ENCODE peak calls at places on chromosome 9, in ten cellular contexts. I, C, P, G, M, O, D, F, N and A are unnamed samples.

GRCh38 chr9:20598367-20598766 is 23.9 kb downstream of the MLLT3 start:
- DNase-seq in I (no peak), C (no peak), P (no peak), G (no peak), M (no peak), O (no peak), D (no peak), F (no peak), N (no peak), A (no peak)

GRCh38 chr9:138010274-138010800 is 132.8 kb downstream of the CACNA1B start:
- DNase-seq in I (no peak), C (no peak), P (no peak), G (no peak), M (no peak), O (no peak), D (no peak), F (no peak), N (no peak), A (no peak)

GRCh38 chr9:72271617-72272478 is 93.2 kb downstream of the ZFAND5 start:
- DNase-seq in I (no peak), C (peak), P (peak), G (peak), M (no peak), O (peak), D (peak), F (peak), N (peak), A (peak)

GRCh38 chr9:106697799-106698591 is 165.0 kb upstream of the ZNF462 start:
- DNase-seq in I (peak), C (peak), P (no peak), G (peak), M (no peak), O (peak), D (peak), F (no peak), N (peak), A (peak)

GRCh38 chr9:22975921-22976320 is 529.3 kb downstream of the DMRTA1 start:
- DNase-seq in I (no peak), C (peak), P (no peak), G (no peak), M (no peak), O (no peak), D (peak), F (no peak), N (no peak), A (no peak)

GRCh38 chr9:37902804-37903580 is 935 bp downstream of the SLC25A51 start:
- DNase-seq in I (no peak), C (peak), P (no peak), G (no peak), M (no peak), O (peak), D (peak), F (no peak), N (peak), A (no peak)

GRCh38 chr9:78707481-78707977 is 410.6 kb downstream of the PSAT1 start:
- DNase-seq in I (no peak), C (peak), P (peak), G (no peak), M (no peak), O (peak), D (peak), F (no peak), N (peak), A (no peak)

GRCh38 chr9:68751556-68751955 is 46.5 kb downstream of the PIP5K1B start:
- DNase-seq in I (no peak), C (no peak), P (no peak), G (no peak), M (no peak), O (peak), D (no peak), F (no peak), N (no peak), A (no peak)

GRCh38 chr9:136011703-136012496 is 50.7 kb upstream of the UBAC1 start:
- DNase-seq in I (peak), C (no peak), P (no peak), G (no peak), M (no peak), O (peak), D (no peak), F (no peak), N (no peak), A (peak)

GRCh38 chr9:35658894-35659220 is 765 bp downstream of the CCDC107 start:
- DNase-seq in I (no peak), C (peak), P (no peak), G (peak), M (no peak), O (peak), D (peak), F (no peak), N (peak), A (peak)

GRCh38 chr9:89213481-89213880 is 34.9 kb upstream of the SHC3 start:
- DNase-seq in I (no peak), C (no peak), P (no peak), G (no peak), M (no peak), O (no peak), D (no peak), F (no peak), N (no peak), A (no peak)

GRCh38 chr9:113705306-113705937 is 170.7 kb upstream of the ZNF618 start:
- DNase-seq in I (no peak), C (no peak), P (no peak), G (no peak), M (no peak), O (no peak), D (no peak), F (no peak), N (no peak), A (no peak)

GRCh38 chr9:109469646-109470358 is 28.3 kb downstream of the PTPN3 start:
- DNase-seq in I (peak), C (peak), P (peak), G (peak), M (no peak), O (peak), D (peak), F (peak), N (peak), A (peak)

GRCh38 chr9:91162784-91163440 is 198.8 kb downstream of the AUH start:
- DNase-seq in I (peak), C (peak), P (peak), G (peak), M (no peak), O (peak), D (peak), F (peak), N (peak), A (peak)

GRCh38 chr9:16688814-16689213 is 181.7 kb downstream of the BNC2 start:
- DNase-seq in I (no peak), C (no peak), P (no peak), G (no peak), M (no peak), O (no peak), D (no peak), F (no peak), N (no peak), A (no peak)

GRCh38 chr9:35510745-35511428 is 21.0 kb downstream of the RUSC2 start:
- DNase-seq in I (no peak), C (peak), P (no peak), G (no peak), M (no peak), O (peak), D (peak), F (no peak), N (peak), A (no peak)

GRCh38 chr9:93107151-93107824 is 11.3 kb downstream of the CARD19 start:
- DNase-seq in I (no peak), C (no peak), P (no peak), G (no peak), M (no peak), O (no peak), D (no peak), F (no peak), N (no peak), A (no peak)

GRCh38 chr9:76542360-76542759 is 83.4 kb downstream of the GCNT1 start:
- DNase-seq in I (no peak), C (peak), P (no peak), G (no peak), M (no peak), O (no peak), D (no peak), F (no peak), N (no peak), A (no peak)

GRCh38 chr9:34540826-34541225 is 18.0 kb upstream of the ENHO start:
- DNase-seq in I (no peak), C (peak), P (no peak), G (no peak), M (no peak), O (peak), D (peak), F (no peak), N (peak), A (no peak)

GRCh38 chr9:81717747-81718077 is 28.4 kb upstream of the TLE1 start:
- DNase-seq in I (no peak), C (no peak), P (no peak), G (no peak), M (no peak), O (no peak), D (no peak), F (no peak), N (no peak), A (no peak)

GRCh38 chr9:125430611-125431305 is 169.1 kb downstream of the GAPVD1 start:
- DNase-seq in I (no peak), C (no peak), P (no peak), G (no peak), M (no peak), O (no peak), D (no peak), F (no peak), N (no peak), A (no peak)

GRCh38 chr9:18795947-18796705 is 236.9 kb downstream of the SAXO1 start:
- DNase-seq in I (no peak), C (no peak), P (no peak), G (no peak), M (no peak), O (peak), D (peak), F (no peak), N (no peak), A (peak)

GRCh38 chr9:100346836-100347235 is 5.9 kb downstream of the TEX10 start:
- DNase-seq in I (no peak), C (no peak), P (no peak), G (no peak), M (no peak), O (peak), D (peak), F (no peak), N (peak), A (no peak)

GRCh38 chr9:36746415-36746814 is 173.7 kb downstream of the MELK start:
- DNase-seq in I (no peak), C (no peak), P (no peak), G (peak), M (no peak), O (no peak), D (no peak), F (no peak), N (no peak), A (no peak)

GRCh38 chr9:99335280-99335679 is 113.2 kb downstream of the SEC61B start:
- DNase-seq in I (no peak), C (no peak), P (no peak), G (no peak), M (no peak), O (no peak), D (no peak), F (no peak), N (no peak), A (no peak)

GRCh38 chr9:113511856-113512761 is 48.6 kb downstream of the RGS3 start:
- DNase-seq in I (no peak), C (peak), P (peak), G (no peak), M (peak), O (peak), D (peak), F (peak), N (peak), A (no peak)

GRCh38 chr9:84711936-84712335 is 42.4 kb downstream of the NTRK2 start:
- DNase-seq in I (peak), C (peak), P (no peak), G (no peak), M (no peak), O (no peak), D (peak), F (no peak), N (no peak), A (no peak)

GRCh38 chr9:131028221-131028884 is 19.4 kb downstream of the LAMC3 start:
- DNase-seq in I (no peak), C (no peak), P (no peak), G (no peak), M (no peak), O (no peak), D (no peak), F (no peak), N (no peak), A (no peak)

GRCh38 chr9:4424891-4425290 is 65.4 kb upstream of the SLC1A1 start:
- DNase-seq in I (no peak), C (no peak), P (no peak), G (no peak), M (no peak), O (no peak), D (no peak), F (no peak), N (no peak), A (no peak)